ENCODE peak calls at places on chromosomes 1 and 21, in ten cellular contexts. G is A549, D is IMR-90, R is GM12891, J is body of pancreas, N is endothelial cell of umbilical vein, B is GM12892, Q is transverse colon, M is stomach, O is HCT116. P is an unnamed sample.

GRCh38 chr1:43933386-43934278 is at the start of gene ARTN:
- DNase-seq in G (no peak), D (no peak), R (no peak), J (peak; percentile 47), N (no peak), B (no peak), Q (peak; percentile 63), M (peak; percentile 35), O (no peak), P (no peak)

GRCh38 chr1:173122958-173123852 is 72.5 kb upstream of the TNFSF18 start:
- DNase-seq in G (peak; percentile 51), D (peak; percentile 95), R (no peak), J (peak; percentile 24), N (peak; percentile 65), B (peak; percentile 11), Q (peak; percentile 61), M (peak; percentile 45), O (no peak), P (peak; percentile 80)

GRCh38 chr1:204186597-204186996 is 9.7 kb downstream of the KISS1 start:
- DNase-seq in G (no peak), D (no peak), R (no peak), J (no peak), N (no peak), B (no peak), Q (no peak), M (no peak), O (no peak), P (no peak)

GRCh38 chr1:10510520-10511493 is 36.1 kb downstream of the PEX14 start:
- DNase-seq in G (peak; percentile 32), D (peak; percentile 94), R (peak; percentile 64), J (no peak), N (peak; percentile 87), B (peak; percentile 59), Q (peak; percentile 44), M (no peak), O (peak; percentile 24), P (no peak)

GRCh38 chr1:230268371-230269170 is 157.6 kb downstream of the PGBD5 start:
- DNase-seq in G (peak; percentile 64), D (peak; percentile 75), R (no peak), J (peak; percentile 50), N (peak; percentile 64), B (no peak), Q (peak; percentile 73), M (no peak), O (peak; percentile 6), P (no peak)

GRCh38 chr1:71944006-71944405 is 338.3 kb downstream of the NEGR1 start:
- DNase-seq in G (no peak), D (no peak), R (no peak), J (no peak), N (no peak), B (no peak), Q (no peak), M (no peak), O (no peak), P (no peak)

GRCh38 chr21:33036430-33037162 is 10.9 kb downstream of the OLIG2 start:
- DNase-seq in G (no peak), D (peak; percentile 71), R (no peak), J (no peak), N (peak; percentile 79), B (no peak), Q (no peak), M (peak; percentile 32), O (no peak), P (no peak)

GRCh38 chr1:65068202-65069011 is 79.6 kb upstream of the AK4 start:
- DNase-seq in G (no peak), D (peak; percentile 4), R (peak; percentile 15), J (peak; percentile 24), N (peak; percentile 62), B (no peak), Q (peak; percentile 27), M (no peak), O (no peak), P (no peak)

GRCh38 chr21:46189213-46189958 is 5.1 kb upstream of the SPATC1L start:
- DNase-seq in G (no peak), D (peak; percentile 58), R (no peak), J (no peak), N (peak; percentile 14), B (peak; percentile 13), Q (no peak), M (no peak), O (no peak), P (peak; percentile 19)

GRCh38 chr1:201982082-201982922 is at the start of gene RNPEP:
- DNase-seq in G (peak; percentile 58), D (peak; percentile 56), R (peak; percentile 77), J (peak; percentile 78), N (peak; percentile 57), B (peak; percentile 81), Q (peak; percentile 85), M (peak; percentile 81), O (no peak), P (peak; percentile 42)
- TF ChIP-seq POLR2A in G (peak; percentile 88), D (peak; percentile 85), R (peak; percentile 61), J (peak; percentile 57), N (peak; percentile 90), B (peak; percentile 54), Q (no peak), M (no peak), O (peak; percentile 40), P (no peak)

GRCh38 chr21:16533692-16534407 is 804.1 kb downstream of the USP25 start:
- DNase-seq in G (no peak), D (no peak), R (no peak), J (no peak), N (no peak), B (no peak), Q (no peak), M (no peak), O (no peak), P (no peak)

GRCh38 chr21:16532841-16533240 is 803.1 kb downstream of the USP25 start:
- DNase-seq in G (no peak), D (peak; percentile 43), R (no peak), J (no peak), N (peak; percentile 18), B (no peak), Q (no peak), M (no peak), O (no peak), P (no peak)

GRCh38 chr21:16536661-16537359 is 807.0 kb downstream of the USP25 start:
- DNase-seq in G (no peak), D (peak; percentile 6), R (no peak), J (no peak), N (peak; percentile 65), B (no peak), Q (no peak), M (no peak), O (no peak), P (no peak)

GRCh38 chr21:16534408-16535099 is 804.8 kb downstream of the USP25 start:
- DNase-seq in G (peak; percentile 70), D (peak; percentile 32), R (no peak), J (peak; percentile 66), N (peak; percentile 82), B (no peak), Q (peak; percentile 16), M (peak; percentile 29), O (no peak), P (peak; percentile 62)

DNA sequence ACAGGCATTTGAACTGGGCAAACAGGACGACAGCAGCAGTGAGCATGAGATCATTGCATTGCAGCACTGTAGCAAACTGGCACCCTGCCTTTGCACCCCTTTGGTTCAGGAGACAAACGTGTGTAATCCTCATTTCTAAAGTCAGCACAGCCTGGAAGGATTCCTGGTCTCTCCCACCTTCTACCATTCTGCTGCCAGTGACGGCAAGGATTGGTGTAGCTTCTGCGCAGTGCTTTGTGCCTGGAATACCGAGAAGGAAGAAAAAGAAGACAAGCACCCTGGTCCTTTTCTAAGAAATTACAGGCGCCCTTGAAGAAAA is 805.3 kb downstream of the USP25 start:
- DNase-seq in G (peak; percentile 82), D (peak; percentile 55), R (no peak), J (peak; percentile 76), N (peak; percentile 61), B (no peak), Q (peak; percentile 30), M (peak; percentile 30), O (no peak), P (peak; percentile 68)
- TF ChIP-seq POLR2A in G (no peak), D (no peak), R (no peak), J (peak; percentile 68), N (no peak), B (no peak), Q (no peak), M (no peak), O (no peak), P (no peak)

GRCh38 chr1:234613992-234614584 is 4.1 kb upstream of the IRF2BP2 start:
- DNase-seq in G (no peak), D (no peak), R (no peak), J (no peak), N (peak; percentile 32), B (no peak), Q (no peak), M (no peak), O (no peak), P (no peak)

GRCh38 chr1:234613128-234613875 is 3.3 kb upstream of the IRF2BP2 start:
- DNase-seq in G (peak; percentile 77), D (peak; percentile 92), R (no peak), J (no peak), N (no peak), B (no peak), Q (peak; percentile 27), M (no peak), O (no peak), P (no peak)

GRCh38 chr1:234611153-234611798 is 1.3 kb upstream of the IRF2BP2 start:
- DNase-seq in G (peak; percentile 92), D (peak; percentile 83), R (no peak), J (no peak), N (peak; percentile 92), B (no peak), Q (no peak), M (no peak), O (peak; percentile 77), P (peak; percentile 66)

GRCh38 chr1:234611799-234612351 is 1.9 kb upstream of the IRF2BP2 start:
- DNase-seq in G (peak; percentile 66), D (no peak), R (no peak), J (peak; percentile 59), N (no peak), B (no peak), Q (peak; percentile 71), M (peak; percentile 59), O (no peak), P (no peak)

DNA sequence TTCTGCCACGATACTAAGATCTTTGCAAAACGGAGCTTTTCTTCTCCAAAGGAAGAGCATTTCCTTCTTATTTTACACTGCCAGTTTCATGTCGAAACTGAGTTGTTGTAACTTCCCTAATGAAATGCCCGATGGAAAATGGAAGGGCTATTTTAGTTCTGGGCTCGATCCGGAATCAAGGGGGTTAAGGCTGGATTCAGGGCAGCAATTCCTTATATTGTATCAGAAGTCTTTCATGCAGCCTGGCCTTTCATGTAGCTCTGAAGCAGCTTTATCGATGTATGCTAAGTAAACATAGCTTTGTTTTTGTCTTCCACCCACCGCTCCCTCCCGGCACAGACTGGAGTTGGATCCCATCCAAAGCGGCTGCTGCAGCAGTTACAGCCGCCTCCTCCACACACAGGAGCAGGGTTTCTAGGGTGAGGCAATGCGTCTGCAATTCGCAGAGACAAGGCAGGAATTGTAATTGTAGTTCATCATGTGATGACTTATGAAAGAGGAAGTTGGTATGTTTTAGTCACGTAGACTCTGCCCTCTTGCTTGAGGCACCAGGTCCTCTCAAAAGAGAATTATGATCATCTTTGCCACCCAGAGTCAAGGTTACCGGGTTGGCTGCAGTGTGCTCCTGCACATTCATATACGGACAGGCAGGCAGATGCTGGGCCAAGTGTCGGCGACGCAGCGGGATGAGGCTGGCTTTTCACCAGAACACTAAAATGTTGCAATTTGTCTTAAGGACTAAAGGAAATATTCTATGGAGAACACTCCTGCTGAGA is 2.6 kb upstream of the IRF2BP2 start:
- DNase-seq in G (peak; percentile 99), D (peak; percentile 99), R (no peak), J (peak; percentile 92), N (peak; percentile 97), B (peak; percentile 39), Q (peak; percentile 95), M (peak; percentile 95), O (peak; percentile 97), P (peak; percentile 94)
- TF ChIP-seq POLR2A in G (peak; percentile 36), D (peak; percentile 69), R (peak; percentile 76), J (peak; percentile 86), N (peak; percentile 46), B (peak; percentile 77), Q (peak; percentile 87), M (no peak), O (no peak), P (no peak)

GRCh38 chr1:112706505-112707216 is at the start of gene RHOC:
- DNase-seq in G (no peak), D (peak; percentile 56), R (peak; percentile 80), J (peak; percentile 75), N (no peak), B (peak; percentile 81), Q (peak; percentile 81), M (peak; percentile 75), O (no peak), P (no peak)
- TF ChIP-seq POLR2A in G (peak; percentile 62), D (peak; percentile 74), R (no peak), J (peak; percentile 77), N (peak; percentile 83), B (peak; percentile 41), Q (peak; percentile 89), M (no peak), O (no peak), P (peak; percentile 56)

P was measured in breast epithelium.